ENCODE peak calls at places on chromosomes 6 and 20, in nine cellular contexts. I is dorsolateral prefrontal cortex, X is endothelial cell, G is GM06990, T is fibroblast of mammary gland, F is OCI-LY7, W is Calu3, U is transverse colon, S is lung. N is an unnamed sample.

GRCh38 chr6:39059496-39060310 is 11.1 kb downstream of the GLP1R start:
- DNase-seq in I (no peak), X (no peak), G (no peak), T (peak; percentile 20), F (no peak), W (no peak), U (no peak), S (no peak), N (no peak)

GRCh38 chr20:49310695-49311094 is 32.8 kb upstream of the ZNFX1 start:
- DNase-seq in I (no peak), X (no peak), G (no peak), T (peak; percentile 54), F (no peak), W (no peak), U (no peak), S (no peak), N (no peak)

GRCh38 chr6:15148356-15149058 is 97.4 kb upstream of the JARID2 start:
- DNase-seq in I (no peak), X (no peak), G (peak; percentile 34), T (peak; percentile 86), F (no peak), W (peak; percentile 6), U (no peak), S (no peak), N (no peak)

GRCh38 chr6:158409451-158409850 is 97.2 kb downstream of the TULP4 start:
- DNase-seq in I (no peak), X (peak; percentile 10), G (no peak), T (peak; percentile 57), F (peak; percentile 9), W (no peak), U (no peak), S (no peak), N (no peak)

GRCh38 chr20:59850018-59850641 is 83.3 kb downstream of the SYCP2 start:
- DNase-seq in I (no peak), X (no peak), G (no peak), T (peak; percentile 52), F (peak; percentile 45), W (no peak), U (no peak), S (no peak), N (no peak)

GRCh38 chr6:1251198-1252155 is 60.4 kb upstream of the FOXQ1 start:
- DNase-seq in I (no peak), X (no peak), G (no peak), T (no peak), F (no peak), W (peak; percentile 55), U (peak; percentile 52), S (no peak), N (no peak)

GRCh38 chr20:33667245-33668086 is 723 bp downstream of the ACTL10 start:
- DNase-seq in I (peak; percentile 71), X (no peak), G (peak; percentile 88), T (peak; percentile 79), F (peak; percentile 54), W (peak; percentile 97), U (peak; percentile 88), S (no peak), N (peak; percentile 79)

GRCh38 chr6:157241411-157241979 is 81.8 kb downstream of the TMEM242 start:
- DNase-seq in I (no peak), X (no peak), G (no peak), T (no peak), F (no peak), W (peak; percentile 69), U (peak; percentile 39), S (no peak), N (peak; percentile 70)

DNA sequence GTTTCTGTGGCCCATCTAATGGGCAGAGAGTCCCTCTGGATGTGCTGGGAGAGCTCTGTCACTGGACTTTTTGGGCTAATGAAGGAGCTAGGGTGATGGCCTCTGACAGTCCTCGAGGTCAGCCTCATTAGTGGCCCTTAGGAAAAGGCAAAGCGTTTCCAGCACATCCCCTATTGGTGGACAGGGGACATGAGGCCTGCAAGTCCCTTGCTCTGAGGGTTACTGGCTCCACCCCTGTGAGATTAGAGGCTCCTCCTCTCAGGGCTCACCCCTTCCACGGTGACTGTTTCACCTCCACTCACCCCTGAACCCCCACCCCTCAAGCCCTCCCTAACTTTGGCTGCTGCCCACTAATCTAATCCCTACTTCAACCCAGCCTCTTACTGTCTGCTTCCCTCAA is 12.8 kb upstream of the FANCE start:
- DNase-seq in I (no peak), X (no peak), G (no peak), T (no peak), F (no peak), W (no peak), U (no peak), S (no peak), N (no peak)
- TF ChIP-seq CTCF in I (no peak), X (no peak), G (no peak), T (no peak), F (no peak), W (no peak), U (no peak), S (no peak), N (no peak)

GRCh38 chr6:14119764-14120163 is 2.2 kb downstream of the CD83 start:
- DNase-seq in I (no peak), X (no peak), G (no peak), T (peak; percentile 36), F (no peak), W (no peak), U (no peak), S (no peak), N (no peak)

GRCh38 chr6:14118444-14118843 is 872 bp downstream of the CD83 start:
- DNase-seq in I (no peak), X (no peak), G (no peak), T (no peak), F (peak; percentile 43), W (no peak), U (no peak), S (no peak), N (no peak)

GRCh38 chr6:14118091-14118439 is 493 bp downstream of the CD83 start:
- DNase-seq in I (no peak), X (no peak), G (no peak), T (no peak), F (no peak), W (no peak), U (no peak), S (no peak), N (no peak)

GRCh38 chr6:14120556-14120955 is 3.0 kb downstream of the CD83 start:
- DNase-seq in I (no peak), X (no peak), G (no peak), T (peak; percentile 8), F (no peak), W (no peak), U (no peak), S (no peak), N (no peak)

DNA sequence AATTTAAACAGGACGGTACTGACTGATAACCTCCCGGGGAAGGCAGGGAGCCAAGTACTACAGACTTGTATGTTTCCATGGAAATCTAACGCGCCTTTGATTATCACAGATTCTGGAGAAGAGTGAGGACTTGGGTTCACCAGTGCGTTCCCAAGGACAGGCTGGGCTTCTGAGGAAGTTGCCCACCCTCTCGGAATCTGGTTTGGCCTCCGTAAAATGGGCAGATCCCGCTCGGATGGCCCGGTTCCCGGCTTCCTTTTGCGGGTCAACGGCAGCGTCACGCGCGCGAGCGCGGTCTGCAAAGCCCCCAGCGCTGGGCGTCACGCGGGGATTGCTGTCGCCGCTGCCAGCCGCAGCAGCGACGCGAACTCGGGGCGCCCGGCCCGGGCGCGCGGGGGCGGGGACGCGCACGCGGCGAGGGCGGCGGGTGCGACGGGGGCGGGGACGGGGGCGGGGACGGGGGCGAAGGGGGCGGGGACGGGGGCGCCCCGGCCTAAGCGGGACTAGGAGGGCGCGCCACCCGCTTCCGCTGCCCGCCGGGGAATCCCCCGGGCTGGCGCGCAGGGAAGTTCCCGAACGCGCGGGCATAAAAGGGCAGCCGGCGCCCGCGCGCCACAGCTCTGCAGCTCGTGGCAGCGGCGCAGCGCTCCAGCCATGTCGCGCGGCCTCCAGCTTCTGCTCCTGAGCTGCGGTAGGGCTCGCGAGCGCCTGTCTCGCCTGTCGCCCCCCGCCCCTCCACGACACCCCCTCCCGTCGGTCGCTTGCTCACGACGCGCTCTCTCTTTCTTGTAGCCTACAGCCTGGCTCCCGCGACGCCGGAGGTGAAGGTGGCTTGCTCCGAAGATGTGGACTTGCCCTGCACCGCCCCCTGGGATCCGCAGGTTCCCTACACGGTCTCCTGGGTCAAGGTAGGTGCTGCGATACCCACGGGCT is at the start of gene CD83:
- DNase-seq in I (peak; percentile 37), X (peak; percentile 53), G (peak; percentile 94), T (peak; percentile 32), F (peak; percentile 89), W (peak; percentile 63), U (peak; percentile 80), S (peak; percentile 59), N (peak; percentile 56)
- TF ChIP-seq CTCF in I (no peak), X (no peak), G (peak; percentile 20), T (no peak), F (peak; percentile 46), W (no peak), U (no peak), S (no peak), N (no peak)

DNA sequence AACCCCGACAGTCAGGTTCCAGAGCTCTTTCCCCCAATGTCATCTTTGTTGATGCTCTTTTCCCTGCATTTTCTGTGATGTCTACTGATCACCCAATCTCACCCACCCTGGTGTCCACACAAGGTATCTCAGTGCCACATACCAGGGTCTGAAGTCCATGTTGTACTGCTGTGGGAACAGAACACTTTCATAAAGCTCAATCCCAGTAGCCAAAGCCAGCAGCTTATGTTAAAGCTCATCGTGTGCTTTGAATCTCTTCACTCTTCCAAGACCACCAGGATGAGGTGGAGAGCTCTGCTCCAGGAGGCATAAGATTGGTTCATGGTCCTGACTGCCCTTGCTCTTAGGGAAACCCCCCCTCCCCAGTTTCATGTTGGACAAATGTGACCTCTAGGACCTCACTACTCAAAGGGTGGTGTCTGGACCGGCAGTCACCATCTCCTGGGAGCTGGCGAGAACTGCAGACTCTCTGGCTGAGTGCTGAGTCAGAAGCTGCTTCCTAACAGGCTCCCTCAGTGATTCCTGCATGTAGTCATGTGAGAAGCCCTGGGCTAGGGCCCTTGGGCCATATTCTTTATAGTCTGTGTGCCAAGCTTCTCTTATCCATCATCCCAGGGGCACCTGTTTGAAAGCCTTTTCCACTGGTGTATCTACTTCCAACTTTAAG is 13.4 kb upstream of the CPNE5 start:
- DNase-seq in I (no peak), X (no peak), G (no peak), T (peak; percentile 86), F (no peak), W (no peak), U (no peak), S (no peak), N (no peak)
- TF ChIP-seq CTCF in I (no peak), X (no peak), G (no peak), T (peak; percentile 20), F (no peak), W (no peak), U (no peak), S (no peak), N (no peak)

GRCh38 chr20:9617940-9618339 is 103.5 kb downstream of the LAMP5 start:
- DNase-seq in I (no peak), X (peak; percentile 41), G (no peak), T (peak; percentile 35), F (no peak), W (peak; percentile 41), U (no peak), S (peak; percentile 33), N (peak; percentile 17)

GRCh38 chr20:9616455-9616805 is 102.0 kb downstream of the LAMP5 start:
- DNase-seq in I (no peak), X (no peak), G (peak; percentile 12), T (no peak), F (no peak), W (no peak), U (no peak), S (no peak), N (no peak)

GRCh38 chr20:9615118-9615517 is 100.7 kb downstream of the LAMP5 start:
- DNase-seq in I (no peak), X (no peak), G (no peak), T (no peak), F (no peak), W (no peak), U (no peak), S (no peak), N (no peak)

GRCh38 chr20:9615766-9616454 is 101.5 kb downstream of the LAMP5 start:
- DNase-seq in I (no peak), X (no peak), G (peak; percentile 41), T (no peak), F (peak; percentile 86), W (no peak), U (no peak), S (no peak), N (no peak)

DNA sequence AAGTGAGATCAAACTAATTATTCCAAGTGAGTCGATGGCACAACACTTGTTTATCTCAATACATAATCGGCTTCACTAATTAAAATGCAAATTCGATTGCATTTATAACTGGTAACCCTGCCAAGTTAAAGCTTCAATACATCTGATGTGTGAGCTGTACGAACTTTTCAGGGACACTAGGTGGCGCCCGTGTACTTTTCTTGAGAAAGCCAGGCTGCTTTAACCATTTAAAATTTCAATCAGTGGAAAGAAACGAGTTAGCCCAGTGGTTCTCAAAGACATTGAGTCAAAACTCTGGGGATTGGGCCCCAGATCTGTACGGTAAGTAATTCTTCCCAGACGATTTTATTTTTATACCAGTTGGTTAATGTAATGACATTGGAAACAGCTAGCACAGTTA is 102.7 kb downstream of the LAMP5 start:
- DNase-seq in I (peak; percentile 58), X (peak; percentile 50), G (no peak), T (peak; percentile 60), F (peak; percentile 78), W (peak; percentile 46), U (peak; percentile 56), S (peak; percentile 45), N (peak; percentile 65)
- TF ChIP-seq CTCF in I (peak; percentile 88), X (peak; percentile 89), G (peak; percentile 75), T (peak; percentile 81), F (peak; percentile 97), W (peak; percentile 48), U (peak; percentile 80), S (peak; percentile 59), N (peak; percentile 77)

N was measured in prostate gland.